ENCODE peak calls at places on chromosome 15, in nine cellular contexts. M, X, O, B, Z, S, Y, Q and L are unnamed samples.
A peak's percentile ranks its signal among the peaks of the same experiment; 100 is the strongest.

GRCh38 chr15:43509002-43509922 is 8.1 kb upstream of the MAP1A start:
- DNase-seq in M (peak; percentile 24), X (no peak), O (no peak), B (peak; percentile 27), Z (peak; percentile 51), S (no peak), Y (no peak), Q (no peak), L (no peak)

GRCh38 chr15:99631256-99631655 is 65.5 kb downstream of the MEF2A start:
- DNase-seq in M (no peak), X (no peak), O (no peak), B (no peak), Z (no peak), S (peak; percentile 23), Y (no peak), Q (no peak), L (no peak)

GRCh38 chr15:66095871-66096710 is 157.5 kb downstream of the MEGF11 start:
- DNase-seq in M (no peak), X (no peak), O (no peak), B (no peak), Z (no peak), S (no peak), Y (no peak), Q (no peak), L (no peak)

GRCh38 chr15:52436971-52437370 is 91.7 kb downstream of the MYO5A start:
- DNase-seq in M (peak; percentile 6), X (no peak), O (no peak), B (no peak), Z (no peak), S (no peak), Y (no peak), Q (no peak), L (no peak)

GRCh38 chr15:101111570-101112262 is 140.1 kb downstream of the CHSY1 start:
- DNase-seq in M (no peak), X (no peak), O (no peak), B (no peak), Z (no peak), S (no peak), Y (no peak), Q (no peak), L (no peak)

GRCh38 chr15:59791646-59792208 is 102.6 kb upstream of the BNIP2 start:
- DNase-seq in M (no peak), X (no peak), O (no peak), B (no peak), Z (no peak), S (no peak), Y (no peak), Q (no peak), L (no peak)

GRCh38 chr15:64681424-64682024 is 93.9 kb downstream of the RBPMS2 start:
- DNase-seq in M (peak; percentile 53), X (no peak), O (peak; percentile 45), B (peak; percentile 88), Z (no peak), S (peak; percentile 76), Y (peak; percentile 75), Q (no peak), L (peak; percentile 84)

GRCh38 chr15:70539912-70540520 is 223.3 kb downstream of the UACA start:
- DNase-seq in M (no peak), X (no peak), O (no peak), B (no peak), Z (no peak), S (no peak), Y (no peak), Q (no peak), L (no peak)

GRCh38 chr15:45402955-45403892 is 24.9 kb upstream of the GATM start:
- DNase-seq in M (peak; percentile 43), X (peak; percentile 69), O (peak; percentile 40), B (peak; percentile 49), Z (peak; percentile 18), S (peak; percentile 46), Y (peak; percentile 53), Q (no peak), L (peak; percentile 60)

GRCh38 chr15:27183182-27183581 is 212.2 kb downstream of the GABRG3 start:
- DNase-seq in M (no peak), X (no peak), O (no peak), B (no peak), Z (no peak), S (no peak), Y (no peak), Q (no peak), L (no peak)

GRCh38 chr15:99126930-99127329 is 22.1 kb downstream of the SYNM start:
- DNase-seq in M (no peak), X (peak; percentile 14), O (no peak), B (no peak), Z (no peak), S (no peak), Y (no peak), Q (no peak), L (no peak)

GRCh38 chr15:89396723-89397652 is 62.4 kb upstream of the POLG start:
- DNase-seq in M (no peak), X (no peak), O (no peak), B (peak; percentile 81), Z (no peak), S (no peak), Y (no peak), Q (no peak), L (no peak)

GRCh38 chr15:50238263-50238662 is 27.3 kb downstream of the HDC start:
- DNase-seq in M (no peak), X (no peak), O (no peak), B (no peak), Z (no peak), S (no peak), Y (no peak), Q (no peak), L (no peak)

GRCh38 chr15:66619152-66619903 is 53.5 kb upstream of the LCTL start:
- DNase-seq in M (peak; percentile 58), X (peak; percentile 84), O (peak; percentile 77), B (peak; percentile 92), Z (peak; percentile 77), S (peak; percentile 82), Y (peak; percentile 84), Q (peak; percentile 66), L (peak; percentile 82)

GRCh38 chr15:29818141-29818540 is 4.1 kb downstream of the TJP1 start:
- DNase-seq in M (no peak), X (no peak), O (no peak), B (no peak), Z (no peak), S (no peak), Y (no peak), Q (no peak), L (no peak)

GRCh38 chr15:29813009-29813408 is 9.3 kb downstream of the TJP1 start:
- DNase-seq in M (peak; percentile 50), X (no peak), O (no peak), B (no peak), Z (no peak), S (no peak), Y (no peak), Q (no peak), L (no peak)

GRCh38 chr15:29812384-29812694 is 9.9 kb downstream of the TJP1 start:
- DNase-seq in M (peak; percentile 67), X (no peak), O (no peak), B (peak; percentile 34), Z (no peak), S (no peak), Y (peak; percentile 59), Q (peak; percentile 47), L (peak; percentile 55)

GRCh38 chr15:29815705-29816042 is 6.6 kb downstream of the TJP1 start:
- DNase-seq in M (no peak), X (no peak), O (no peak), B (no peak), Z (no peak), S (no peak), Y (no peak), Q (no peak), L (no peak)

GRCh38 chr15:29815000-29815704 is 7.1 kb downstream of the TJP1 start:
- DNase-seq in M (peak; percentile 62), X (no peak), O (no peak), B (no peak), Z (no peak), S (peak; percentile 41), Y (no peak), Q (no peak), L (peak; percentile 46)
- H3K4me1 ChIP-seq in M (peaks cover 10% of the 10 kb centered on the region), X (peaks cover 71% of the 10 kb centered on the region), O (peaks cover 26% of the 10 kb centered on the region), B (peaks cover 54% of the 10 kb centered on the region), Z (no peaks in the 10 kb centered on the region), S (peaks cover 62% of the 10 kb centered on the region), Y (peaks cover 71% of the 10 kb centered on the region), Q (peaks cover 10% of the 10 kb centered on the region), L (peaks cover 57% of the 10 kb centered on the region)

DNA sequence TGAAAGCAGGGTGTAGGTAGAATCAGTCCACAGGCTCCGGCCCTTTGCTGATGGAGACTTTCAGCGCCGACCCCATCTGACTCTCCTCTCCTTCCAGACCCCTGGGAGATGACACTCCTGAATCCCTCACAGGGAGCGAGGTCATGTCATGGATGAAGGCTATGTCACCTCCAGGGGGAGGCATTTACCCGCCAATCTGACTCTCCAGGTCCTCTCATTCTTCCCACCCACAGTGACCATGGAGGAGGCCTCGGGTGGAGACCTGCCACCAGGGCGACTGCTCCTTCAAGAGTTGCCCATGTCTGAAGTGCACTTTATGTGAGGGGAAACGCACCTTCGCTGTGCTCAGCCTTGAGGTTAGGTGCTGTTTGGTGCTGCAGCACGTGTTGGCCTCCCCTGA is 112.7 kb downstream of the KLF13 start:
- DNase-seq in M (no peak), X (no peak), O (no peak), B (peak; percentile 66), Z (no peak), S (no peak), Y (peak; percentile 54), Q (no peak), L (peak; percentile 17)
- TF ChIP-seq CTCF in M (peak; percentile 13), X (peak; percentile 51), O (peak; percentile 6), B (peak; percentile 53), Z (no peak), S (no peak), Y (peak; percentile 37), Q (no peak), L (no peak)

DNA sequence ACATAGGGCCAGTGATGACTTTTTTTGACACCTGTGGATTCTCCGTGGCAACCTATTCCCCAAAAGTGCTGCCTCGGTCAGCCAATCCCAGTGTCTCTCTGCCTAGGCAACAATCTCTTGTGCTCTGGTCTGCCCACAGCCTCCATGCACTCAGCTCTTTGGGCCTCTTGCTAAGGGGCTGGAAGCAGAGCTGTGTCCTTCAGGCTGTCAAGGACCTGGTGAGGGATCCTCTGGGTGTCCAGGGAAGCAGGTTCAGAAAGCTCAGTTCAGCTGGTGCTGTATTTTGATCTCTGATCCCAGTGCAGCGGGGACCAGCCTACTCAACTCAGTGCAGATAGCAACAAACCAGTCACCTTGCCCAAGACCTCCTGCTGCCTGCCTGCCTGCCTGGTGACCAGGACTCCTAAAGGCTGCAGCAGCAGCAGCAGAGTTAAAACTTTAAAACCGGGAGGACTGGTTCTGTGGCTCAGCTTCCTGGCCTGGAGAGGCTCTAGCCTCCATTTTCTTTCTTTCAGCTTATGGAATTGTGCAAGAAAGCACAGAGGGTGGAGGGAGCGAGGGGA is 6.2 kb downstream of the PAK6 start:
- DNase-seq in M (no peak), X (no peak), O (no peak), B (peak; percentile 41), Z (no peak), S (peak; percentile 16), Y (peak; percentile 83), Q (no peak), L (peak; percentile 55)
- H3K4me1 ChIP-seq in M (no peaks in the 10 kb centered on the region), X (peaks cover 5% of the 10 kb centered on the region), O (no peaks in the 10 kb centered on the region), B (peaks cover 3% of the 10 kb centered on the region), Z (no peaks in the 10 kb centered on the region), S (peaks cover 10% of the 10 kb centered on the region), Y (peaks cover 18% of the 10 kb centered on the region), Q (peaks cover 17% of the 10 kb centered on the region), L (peaks cover 16% of the 10 kb centered on the region)

DNA sequence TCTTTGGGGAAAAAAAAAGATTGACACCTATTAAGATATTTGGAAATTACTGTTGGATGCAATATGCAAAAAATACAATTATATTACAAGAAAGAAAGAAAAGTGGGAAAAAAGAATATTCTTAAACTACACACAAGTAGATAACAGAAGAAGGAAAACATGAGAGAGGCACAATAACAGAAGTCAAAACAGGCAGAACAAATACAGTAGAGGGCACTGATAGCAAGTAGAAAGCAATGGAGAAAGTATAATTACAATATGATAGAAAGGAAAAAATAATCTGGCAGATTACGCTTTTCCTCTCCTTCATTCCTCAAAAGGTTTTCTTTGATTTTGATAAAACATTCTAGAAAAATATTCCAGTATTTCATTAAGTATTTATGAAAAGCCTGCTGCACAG is 72.1 kb downstream of the ADAM10 start:
- DNase-seq in M (no peak), X (no peak), O (no peak), B (no peak), Z (no peak), S (no peak), Y (no peak), Q (no peak), L (no peak)
- TF ChIP-seq CTCF in M (no peak), X (no peak), O (peak; percentile 40), B (no peak), Z (no peak), S (no peak), Y (no peak), Q (no peak), L (peak; percentile 41)